ENCODE peak calls at places on chromosome 15, in four cellular contexts. E is NCI-H510A, T is GM23338, G is AG08395. W is an unnamed sample.

GRCh38 chr15:47523669-47524068 is 193.6 kb upstream of the SEMA6D start:
- DNase-seq in E (no peak), T (no peak), G (peak), W (no peak)

GRCh38 chr15:101710806-101711205 is 13.5 kb downstream of the TARS3 start:
- DNase-seq in E (no peak), T (peak), G (peak), W (no peak)

GRCh38 chr15:65996901-65997300 is 127.6 kb downstream of the RAB11A start:
- DNase-seq in E (no peak), T (no peak), G (no peak), W (no peak)

GRCh38 chr15:91882858-91883586 is 29.5 kb downstream of the SLCO3A1 start:
- DNase-seq in E (no peak), T (no peak), G (no peak), W (no peak)

GRCh38 chr15:45121706-45122417 is 7.7 kb downstream of the DUOXA2 start:
- DNase-seq in E (no peak), T (no peak), G (peak), W (no peak)

GRCh38 chr15:98647774-98648653 is at the start of gene IGF1R:
- DNase-seq in E (peak), T (peak), G (peak), W (peak)

GRCh38 chr15:56869573-56869972 is 48.9 kb upstream of the TCF12 start:
- DNase-seq in E (no peak), T (peak), G (peak), W (no peak)

GRCh38 chr15:70669966-70670658 is 93.2 kb downstream of the UACA start:
- DNase-seq in E (no peak), T (no peak), G (no peak), W (no peak)

GRCh38 chr15:33256874-33257273 is 53.9 kb upstream of the RYR3 start:
- DNase-seq in E (no peak), T (peak), G (no peak), W (no peak)

GRCh38 chr15:75669191-75669878 is 21.6 kb downstream of the SNX33 start:
- DNase-seq in E (no peak), T (no peak), G (no peak), W (no peak)

GRCh38 chr15:79675982-79676381 is 220.8 kb downstream of the MTHFS start:
- DNase-seq in E (no peak), T (no peak), G (no peak), W (no peak)

GRCh38 chr15:82081904-82082810 is 36.3 kb upstream of the MEX3B start:
- DNase-seq in E (no peak), T (peak), G (peak), W (no peak)

GRCh38 chr15:38481113-38481512 is 27.2 kb downstream of the FAM98B start:
- DNase-seq in E (no peak), T (no peak), G (no peak), W (no peak)

GRCh38 chr15:74373056-74373650 is 5.7 kb upstream of the CYP11A1 start:
- DNase-seq in E (no peak), T (no peak), G (no peak), W (no peak)

GRCh38 chr15:73722425-73722824 is 30.7 kb downstream of the INSYN1 start:
- DNase-seq in E (no peak), T (no peak), G (no peak), W (no peak)

GRCh38 chr15:91839867-91840266 is 13.6 kb upstream of the SLCO3A1 start:
- DNase-seq in E (no peak), T (peak), G (no peak), W (no peak)

GRCh38 chr15:70526974-70527325 is 236.4 kb downstream of the UACA start:
- DNase-seq in E (no peak), T (no peak), G (no peak), W (no peak)